ENCODE peak calls at places on chromosomes 11 and 22, in four cellular contexts. Q is A549, I is spleen, F is right cardiac atrium. D is an unnamed sample. For H3K4me1, the result is how much of the 10 kb centered on the place peaks cover.

GRCh38 chr22:41448189-41448808 is 1.7 kb upstream of the TOB2 start:
- DNase-seq in Q (peak), I (peak), F (peak), D (peak)

GRCh38 chr11:93727985-93728791 is 13.1 kb downstream of the TAF1D start:
- DNase-seq in Q (no peak), I (no peak), F (no peak), D (no peak)

GRCh38 chr22:44245867-44246266 is 65.1 kb downstream of the PARVG start:
- DNase-seq in Q (no peak), I (no peak), F (no peak), D (no peak)

GRCh38 chr11:123330948-123331347 is 99.1 kb upstream of the GRAMD1B start:
- DNase-seq in Q (no peak), I (no peak), F (no peak), D (no peak)

GRCh38 chr11:118918128-118918685 is 7.5 kb downstream of the BCL9L start:
- DNase-seq in Q (no peak), I (peak), F (peak), D (peak)

GRCh38 chr11:122632178-122632824 is 23.2 kb upstream of the UBASH3B start:
- DNase-seq in Q (no peak), I (no peak), F (no peak), D (no peak)

GRCh38 chr11:120326228-120326627 is 1.1 kb downstream of the TLCD5 start:
- DNase-seq in Q (no peak), I (no peak), F (no peak), D (no peak)

GRCh38 chr11:36254739-36255138 is 34.5 kb downstream of the COMMD9 start:
- DNase-seq in Q (no peak), I (no peak), F (no peak), D (no peak)

GRCh38 chr22:44975444-44976262 is 34.2 kb downstream of the PHF21B start:
- DNase-seq in Q (peak), I (peak), F (peak), D (no peak)

GRCh38 chr11:12287009-12287373 is 90.4 kb upstream of the PARVA start:
- DNase-seq in Q (peak), I (no peak), F (peak), D (no peak)

GRCh38 chr11:823441-824291 is 4.1 kb upstream of the CRACR2B start:
- DNase-seq in Q (no peak), I (peak), F (no peak), D (no peak)

GRCh38 chr22:49006207-49007012 is 821.3 kb downstream of the BRD1 start:
- DNase-seq in Q (no peak), I (peak), F (no peak), D (no peak)

GRCh38 chr22:37455896-37456295 is 28.6 kb upstream of the ELFN2 start:
- DNase-seq in Q (no peak), I (no peak), F (no peak), D (no peak)

GRCh38 chr11:77049081-77049480 is 14.9 kb downstream of the B3GNT6 start:
- DNase-seq in Q (no peak), I (no peak), F (no peak), D (no peak)

GRCh38 chr11:61293869-61294716 is 1.0 kb downstream of the VWCE start:
- DNase-seq in Q (peak), I (peak), F (peak), D (no peak)

GRCh38 chr11:11075515-11076171 is 217.8 kb upstream of the ZBED5 start:
- DNase-seq in Q (no peak), I (no peak), F (no peak), D (no peak)

GRCh38 chr11:104073950-104074349 is 37.5 kb downstream of the DDI1 start:
- DNase-seq in Q (peak), I (no peak), F (no peak), D (no peak)

GRCh38 chr11:94583885-94584500 is 16.8 kb downstream of the PIWIL4 start:
- DNase-seq in Q (no peak), I (no peak), F (no peak), D (no peak)

GRCh38 chr22:30000566-30000965 is 79.7 kb upstream of the HORMAD2 start:
- DNase-seq in Q (no peak), I (no peak), F (no peak), D (no peak)

GRCh38 chr11:64357904-64358535 is 942 bp upstream of the RPS6KA4 start:
- DNase-seq in Q (peak), I (no peak), F (no peak), D (peak)

GRCh38 chr11:75147191-75147874 is 3.6 kb upstream of the SLCO2B1 start:
- DNase-seq in Q (no peak), I (no peak), F (no peak), D (no peak)

GRCh38 chr11:86952933-86953637 is 2.1 kb downstream of the FZD4 start:
- DNase-seq in Q (no peak), I (no peak), F (no peak), D (no peak)
- H3K4me1 ChIP-seq in Q (under half), I (half or more), F (under half), D (under half)

GRCh38 chr11:126205359-126205758 is 6.1 kb downstream of the RPUSD4 start:
- DNase-seq in Q (no peak), I (no peak), F (no peak), D (no peak)

GRCh38 chr11:126198648-126199047 is 12.8 kb downstream of the RPUSD4 start:
- DNase-seq in Q (no peak), I (peak), F (no peak), D (no peak)

GRCh38 chr11:126197277-126197939 is 14.0 kb downstream of the RPUSD4 start:
- DNase-seq in Q (no peak), I (peak), F (no peak), D (no peak)

GRCh38 chr11:126202646-126203359 is 8.6 kb downstream of the RPUSD4 start:
- DNase-seq in Q (no peak), I (no peak), F (no peak), D (no peak)
- H3K4me1 ChIP-seq in Q (under half), I (under half), F (under half), D (under half)

DNA sequence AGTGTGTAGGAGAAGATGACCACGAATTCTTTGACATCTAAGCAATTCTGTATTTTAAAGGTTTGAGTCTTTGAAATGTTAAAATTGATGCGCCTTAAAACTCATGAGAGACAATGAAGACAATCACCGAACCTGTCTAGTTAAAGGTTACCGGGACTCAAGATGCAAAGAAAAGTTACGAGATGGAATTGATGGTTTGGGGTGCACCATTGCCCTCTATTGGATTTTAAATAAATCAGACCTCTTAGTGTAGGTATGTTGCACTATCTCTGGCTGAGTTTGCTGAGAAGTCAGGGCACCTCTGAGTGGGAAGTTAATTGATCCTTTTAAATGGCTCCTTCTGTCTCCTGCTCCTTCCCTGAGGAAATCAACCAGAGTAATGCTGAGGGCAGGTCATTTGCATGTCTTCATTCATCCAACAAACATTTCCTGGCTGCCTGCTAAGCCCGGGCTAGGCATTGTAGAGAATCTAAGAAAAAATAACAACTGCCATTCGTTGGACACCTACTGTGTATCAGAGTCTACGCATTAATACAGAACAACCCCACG is 19.4 kb upstream of the TMA7B start:
- DNase-seq in Q (no peak), I (no peak), F (no peak), D (no peak)
- H3K4me1 ChIP-seq in Q (under half), I (under half), F (under half), D (under half)

DNA sequence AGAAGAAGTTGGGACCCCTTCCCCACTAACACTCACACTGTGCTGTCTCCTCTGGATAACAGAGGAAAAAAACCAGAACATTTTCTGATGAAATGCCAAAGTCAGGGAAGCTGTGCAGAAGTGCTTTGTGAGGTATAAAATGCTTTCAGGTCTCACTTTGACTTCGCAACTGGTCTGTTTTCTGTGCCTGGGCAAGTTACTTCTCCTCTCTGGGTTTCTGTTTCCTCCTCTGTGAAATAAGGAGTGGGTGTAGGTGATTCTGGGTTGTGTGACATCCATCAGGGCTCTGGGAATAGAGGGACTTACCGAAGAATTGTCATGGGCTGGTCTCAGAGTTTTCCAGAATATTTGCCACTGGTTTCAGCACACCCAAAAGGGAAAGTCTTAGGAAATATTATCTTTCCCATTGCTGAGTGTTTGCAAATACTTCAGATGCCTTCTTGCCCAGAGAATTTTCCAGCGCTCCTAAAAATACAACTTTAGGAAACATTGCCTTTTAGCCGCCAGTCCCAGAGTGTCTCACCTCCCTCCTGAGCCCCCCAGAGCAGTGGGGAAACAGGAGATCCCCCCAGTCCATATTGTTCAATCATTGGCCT is 118.5 kb downstream of the KIAA1671 start:
- DNase-seq in Q (no peak), I (no peak), F (no peak), D (no peak)
- H3K4me1 ChIP-seq in Q (under half), I (under half), F (under half), D (under half)

GRCh38 chr11:96049426-96049825 is 125.5 kb upstream of the MTMR2 start:
- DNase-seq in Q (no peak), I (no peak), F (no peak), D (no peak)
- H3K4me1 ChIP-seq in Q (under half), I (under half), F (under half), D (under half)

GRCh38 chr22:46115755-46116490 is 34.4 kb upstream of the PPARA start:
- DNase-seq in Q (no peak), I (no peak), F (no peak), D (no peak)
- H3K4me1 ChIP-seq in Q (half or more), I (half or more), F (under half), D (under half)

D was measured in RWPE2.